ENCODE peak calls at places on chromosomes 12 and 14, in ten cellular contexts. Y is ovary; O is effector memory CD4-positive, alpha-beta T cell; P is sigmoid colon; T is tibial artery; G is SK-N-SH; R is mucosa of descending colon; Q is lower lobe of right lung; Z is heart left ventricle; L is PC-3. A is an unnamed sample.

GRCh38 chr12:25829192-25829591 is 129.3 kb upstream of the RASSF8 start:
- DNase-seq in L (peak; percentile 99), P (peak; percentile 84), Y (no peak), Z (no peak), O (no peak), Q (no peak), T (peak; percentile 46), R (no peak), G (no peak), A (no peak)

GRCh38 chr14:69571879-69572633 is 2.6 kb downstream of the CCDC177 start:
- DNase-seq in P (no peak), Y (peak; percentile 31), L (peak; percentile 33), Q (peak; percentile 51), Z (peak; percentile 34), T (no peak), R (peak; percentile 59), G (peak; percentile 84), O (no peak), A (peak; percentile 65)

GRCh38 chr12:79933580-79934264 is 1.2 kb downstream of the PPP1R12A start:
- DNase-seq in Y (no peak), P (no peak), L (peak; percentile 25), Z (no peak), G (peak; percentile 14), R (no peak), T (no peak), O (no peak), Q (no peak), A (no peak)

GRCh38 chr14:35416108-35416750 is 11.7 kb upstream of the NFKBIA start:
- DNase-seq in R (no peak), Q (no peak), Z (no peak), Y (no peak), O (peak; percentile 73), T (no peak), G (no peak), P (no peak), L (peak; percentile 55), A (no peak)

GRCh38 chr14:100780246-100780645 is 45.7 kb upstream of the MEG3 start:
- DNase-seq in Y (no peak), G (no peak), Q (no peak), P (peak; percentile 40), Z (no peak), T (no peak), R (no peak), L (no peak), O (no peak), A (no peak)

GRCh38 chr14:89255012-89255411 is 162.0 kb downstream of the FOXN3 start:
- DNase-seq in Z (no peak), Q (no peak), R (no peak), O (no peak), L (no peak), T (no peak), P (no peak), Y (no peak), G (no peak), A (no peak)

GRCh38 chr12:95767703-95768102 is 22.9 kb downstream of the NTN4 start:
- DNase-seq in T (no peak), L (no peak), G (no peak), P (no peak), Y (no peak), Q (no peak), Z (no peak), R (no peak), O (no peak), A (no peak)

GRCh38 chr12:71411635-71412034 is 28.0 kb upstream of the LGR5 start:
- DNase-seq in Y (no peak), P (no peak), T (no peak), R (no peak), Z (no peak), L (no peak), O (no peak), Q (no peak), G (no peak), A (no peak)

GRCh38 chr12:123384994-123385376 is 1.1 kb downstream of the KMT5A start:
- DNase-seq in O (no peak), Y (no peak), Q (no peak), L (peak; percentile 68), Z (no peak), G (no peak), P (no peak), R (no peak), T (no peak), A (no peak)

GRCh38 chr14:30195946-30196345 is 268.3 kb upstream of the PRKD1 start:
- DNase-seq in O (no peak), P (no peak), T (no peak), Q (no peak), L (no peak), G (no peak), Z (no peak), R (no peak), Y (no peak), A (no peak)

GRCh38 chr12:119198440-119198839 is 19.7 kb downstream of the HSPB8 start:
- DNase-seq in T (no peak), Q (no peak), Z (no peak), L (no peak), G (no peak), O (no peak), R (no peak), Y (no peak), P (no peak), A (no peak)

GRCh38 chr14:51342226-51342625 is 102.2 kb downstream of the TMX1 start:
- DNase-seq in R (no peak), G (no peak), O (no peak), Y (no peak), Q (no peak), Z (no peak), P (no peak), L (peak; percentile 97), T (no peak), A (no peak)

DNA sequence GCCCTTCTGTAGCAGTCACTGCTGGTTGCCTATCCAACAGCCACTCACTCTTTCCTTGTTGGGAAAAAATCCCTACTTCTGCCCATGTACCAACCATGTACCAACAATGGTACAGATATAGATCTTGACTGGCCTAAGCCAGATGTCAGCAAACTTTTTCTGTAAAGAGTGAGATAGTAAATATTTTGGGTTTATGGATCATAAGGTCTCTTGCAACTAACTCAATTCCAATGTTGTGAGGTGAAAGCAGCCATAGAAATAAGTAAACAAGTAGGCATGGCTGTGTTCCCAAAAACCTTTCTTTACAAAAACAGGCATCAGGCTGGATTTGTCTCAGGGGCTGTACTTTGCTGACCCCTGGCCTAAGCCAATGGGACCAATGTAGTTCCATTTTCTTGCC is 73.5 kb downstream of the ARMH4 start:
- DNase-seq in T (no peak), P (no peak), Q (no peak), L (no peak), O (no peak), R (no peak), Z (no peak), G (no peak), Y (no peak), A (no peak)
- H3K4me3 ChIP-seq in T (no peak overlapping the region), P (no peak overlapping the region), Q (no peak overlapping the region), L (no peak overlapping the region), O (no peak overlapping the region), R (no peak overlapping the region), Z (no peak overlapping the region), G (no peak overlapping the region), Y (no peak overlapping the region), A (no peak overlapping the region)

DNA sequence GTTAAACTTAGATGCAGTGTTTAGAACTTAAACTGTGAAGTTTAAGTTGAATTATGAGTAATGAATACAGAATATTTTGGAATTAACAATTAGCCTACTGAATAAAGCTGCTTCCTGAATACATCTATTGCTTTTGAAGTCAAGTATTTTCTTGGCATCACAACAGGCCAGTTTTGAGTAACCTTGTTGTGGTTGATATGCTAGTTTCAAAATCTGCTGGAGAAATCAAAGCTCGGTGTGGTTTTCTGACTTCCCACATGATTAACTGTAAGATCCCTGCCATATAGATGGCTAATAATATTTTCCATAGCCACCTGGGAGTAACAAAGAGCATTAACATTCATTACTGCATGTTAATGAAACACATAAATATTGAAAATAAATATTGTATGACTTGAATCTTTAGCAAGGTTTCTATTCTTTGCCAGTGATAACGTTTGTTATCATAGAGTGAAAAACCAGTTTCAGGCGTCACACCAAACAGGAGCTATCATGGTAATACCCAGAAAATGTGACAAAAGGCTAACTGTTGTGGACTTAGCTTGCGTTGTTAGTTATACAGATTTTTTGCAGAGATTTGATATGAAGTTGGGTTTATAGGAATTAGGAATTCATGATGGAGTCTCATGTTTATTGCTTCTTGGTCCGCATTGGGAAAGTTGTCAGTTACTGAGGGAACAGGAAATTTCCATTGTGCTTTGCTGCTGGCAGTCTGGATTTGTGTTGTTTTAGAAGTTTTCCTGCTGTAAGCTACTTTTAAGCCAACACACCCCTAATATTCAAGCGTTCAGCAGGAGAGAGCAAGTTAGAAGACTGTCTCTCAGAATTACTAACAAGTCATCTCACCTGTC is 32.1 kb downstream of the PPFIBP1 start:
- DNase-seq in R (no peak), P (no peak), Z (no peak), T (no peak), O (no peak), G (no peak), L (no peak), Q (no peak), Y (no peak), A (no peak)
- H3K4me1 ChIP-seq in R (no peaks in the 10 kb centered on the region), P (no peaks in the 10 kb centered on the region), Z (peaks cover 72% of the 10 kb centered on the region), T (peaks cover 64% of the 10 kb centered on the region), O (no peaks in the 10 kb centered on the region), G (peaks cover 5% of the 10 kb centered on the region), L (peaks cover 1% of the 10 kb centered on the region), Q (peaks cover 60% of the 10 kb centered on the region), Y (peaks cover 28% of the 10 kb centered on the region), A (peaks cover 14% of the 10 kb centered on the region)

GRCh38 chr12:93089805-93090569 is 160.9 kb upstream of the EEA1 start:
- DNase-seq in R (no peak), L (peak; percentile 81), P (no peak), T (no peak), Y (no peak), Z (no peak), Q (no peak), O (no peak), G (no peak), A (no peak)
- H3K4me3 ChIP-seq in R (no peak overlapping the region), L (no peak overlapping the region), P (no peak overlapping the region), T (no peak overlapping the region), Y (no peak overlapping the region), Z (no peak overlapping the region), Q (no peak overlapping the region), O (no peak overlapping the region), G (no peak overlapping the region), A (no peak overlapping the region)

GRCh38 chr12:15444523-15444922 is 122.2 kb downstream of the PTPRO start:
- DNase-seq in R (no peak), Y (no peak), G (no peak), T (no peak), Z (no peak), O (no peak), P (no peak), L (no peak), Q (no peak), A (no peak)
- H3K4me1 ChIP-seq in R (no peaks in the 10 kb centered on the region), Y (no peaks in the 10 kb centered on the region), G (no peaks in the 10 kb centered on the region), T (no peaks in the 10 kb centered on the region), Z (no peaks in the 10 kb centered on the region), O (no peaks in the 10 kb centered on the region), P (no peaks in the 10 kb centered on the region), L (peaks cover 6% of the 10 kb centered on the region), Q (no peaks in the 10 kb centered on the region), A (no peaks in the 10 kb centered on the region)

GRCh38 chr12:106137456-106138278 is 1.1 kb downstream of the NUAK1 start:
- DNase-seq in L (no peak), G (no peak), P (no peak), Q (no peak), Y (no peak), Z (peak; percentile 45), O (no peak), R (no peak), T (no peak), A (no peak)
- H3K4me3 ChIP-seq in L (peak overlapping the region; percentile 82), G (peak overlapping the region; percentile 85), P (peak overlapping the region; percentile 70), Q (peak overlapping the region; percentile 71), Y (peak overlapping the region; percentile 86), Z (peak overlapping the region; percentile 93), O (no peak overlapping the region), R (no peak overlapping the region), T (peak overlapping the region; percentile 84), A (peak overlapping the region; percentile 87)